ENCODE peak calls at places on chromosomes 7 and 10, in nine cellular contexts. Q is hepatocyte; O is CD8-positive, alpha-beta T cell; J is pancreas; R is neural progenitor cell; I is uterus; B is Panc1; K is substantia nigra; X is heart right ventricle. T is an unnamed sample.
A peak's percentile ranks its signal among the peaks of the same experiment; 100 is the strongest.

GRCh38 chr10:63707254-63707910 is 186.2 kb downstream of the REEP3 start:
- DNase-seq in J (no peak), R (no peak), X (no peak), B (peak; percentile 99), K (no peak), O (no peak), I (peak; percentile 79), Q (peak; percentile 67), T (peak; percentile 97)

GRCh38 chr7:141053626-141054025 is 20.2 kb upstream of the TMEM178B start:
- DNase-seq in B (no peak), R (no peak), J (no peak), I (no peak), Q (no peak), X (no peak), K (no peak), O (peak; percentile 51), T (no peak)

GRCh38 chr7:277228-277627 is 12.7 kb upstream of the FOXL3 start:
- DNase-seq in I (no peak), O (no peak), R (no peak), K (no peak), J (no peak), B (no peak), X (no peak), Q (no peak), T (no peak)

GRCh38 chr10:59674211-59674836 is 35.3 kb downstream of the SLC16A9 start:
- DNase-seq in B (no peak), J (no peak), Q (peak; percentile 71), O (no peak), R (no peak), I (peak; percentile 27), K (no peak), X (no peak), T (peak; percentile 76)

GRCh38 chr7:41867639-41868038 is 164.7 kb upstream of the INHBA start:
- DNase-seq in J (no peak), B (no peak), K (no peak), I (no peak), Q (no peak), R (no peak), O (no peak), X (no peak), T (no peak)

GRCh38 chr10:69574571-69574978 is 1.4 kb upstream of the NEUROG3 start:
- DNase-seq in X (no peak), I (no peak), K (no peak), O (no peak), Q (no peak), J (no peak), R (peak; percentile 73), B (no peak), T (no peak)

GRCh38 chr7:129707910-129708490 is 96.5 kb downstream of the NRF1 start:
- DNase-seq in R (no peak), J (no peak), I (no peak), B (no peak), K (no peak), X (no peak), Q (no peak), O (no peak), T (no peak)

GRCh38 chr10:86668297-86669165 is at the start of gene LDB3:
- DNase-seq in J (no peak), O (no peak), R (peak; percentile 58), Q (peak; percentile 35), B (no peak), K (no peak), I (peak; percentile 77), X (peak; percentile 76), T (no peak)

GRCh38 chr7:100434297-100435144 is 1.8 kb downstream of the PPP1R35 start:
- DNase-seq in K (no peak), R (no peak), O (no peak), B (no peak), J (no peak), I (no peak), X (no peak), Q (no peak), T (no peak)

GRCh38 chr7:114084381-114085312 is 165.8 kb upstream of the PPP1R3A start:
- DNase-seq in Q (peak; percentile 62), O (no peak), K (no peak), R (peak; percentile 72), B (no peak), J (peak; percentile 69), X (peak; percentile 30), I (peak; percentile 50), T (no peak)

GRCh38 chr7:434891-435486 is 84.7 kb downstream of the PDGFA start:
- DNase-seq in K (no peak), X (no peak), Q (peak; percentile 72), J (no peak), R (peak; percentile 70), O (no peak), I (no peak), B (no peak), T (no peak)

GRCh38 chr10:90171014-90171722 is 469.8 kb downstream of the KIF20B start:
- DNase-seq in K (no peak), X (no peak), J (no peak), B (no peak), O (no peak), R (no peak), I (no peak), Q (no peak), T (no peak)

GRCh38 chr7:17041324-17041723 is 159.5 kb upstream of the AGR3 start:
- DNase-seq in I (no peak), B (no peak), Q (no peak), X (no peak), K (no peak), O (no peak), R (no peak), J (no peak), T (no peak)

GRCh38 chr7:50121269-50121668 is 28.2 kb upstream of the ZPBP start:
- DNase-seq in I (no peak), X (no peak), B (no peak), Q (no peak), O (no peak), R (no peak), K (no peak), J (no peak), T (no peak)

GRCh38 chr7:108497082-108497725 is 28.7 kb downstream of the PNPLA8 start:
- DNase-seq in O (peak; percentile 54), K (no peak), R (peak; percentile 62), B (peak; percentile 47), X (no peak), J (no peak), Q (peak; percentile 54), I (peak; percentile 26), T (no peak)

GRCh38 chr7:93836111-93836510 is 54.4 kb downstream of the TFPI2 start:
- DNase-seq in I (no peak), O (no peak), R (no peak), Q (no peak), X (no peak), B (no peak), J (no peak), K (no peak), T (no peak)

GRCh38 chr7:93044147-93044810 is 73.5 kb downstream of the SAMD9 start:
- DNase-seq in J (no peak), I (no peak), O (no peak), K (no peak), R (peak; percentile 77), Q (no peak), B (no peak), X (no peak), T (no peak)

GRCh38 chr10:99619090-99619800 is 994 bp downstream of the SLC25A28 start:
- DNase-seq in X (no peak), R (peak; percentile 21), J (no peak), B (no peak), Q (no peak), O (no peak), I (no peak), K (no peak), T (no peak)

GRCh38 chr7:55065511-55066229 is 46.9 kb downstream of the EGFR start:
- DNase-seq in B (peak; percentile 95), R (peak; percentile 34), J (no peak), Q (peak; percentile 69), I (peak; percentile 48), O (no peak), X (no peak), K (no peak), T (peak; percentile 44)

GRCh38 chr10:3787001-3787400 is 2.0 kb upstream of the KLF6 start:
- DNase-seq in Q (no peak), J (no peak), K (no peak), O (no peak), X (no peak), R (no peak), B (no peak), I (no peak), T (no peak)
- H3K27ac ChIP-seq in Q (peak overlapping the region; percentile 98), J (peak overlapping the region; percentile 100), K (no peak overlapping the region), O (no peak overlapping the region), X (peak overlapping the region; percentile 100), R (no peak overlapping the region), B (peak overlapping the region; percentile 98), I (peak overlapping the region; percentile 100), T (peak overlapping the region; percentile 100)

DNA sequence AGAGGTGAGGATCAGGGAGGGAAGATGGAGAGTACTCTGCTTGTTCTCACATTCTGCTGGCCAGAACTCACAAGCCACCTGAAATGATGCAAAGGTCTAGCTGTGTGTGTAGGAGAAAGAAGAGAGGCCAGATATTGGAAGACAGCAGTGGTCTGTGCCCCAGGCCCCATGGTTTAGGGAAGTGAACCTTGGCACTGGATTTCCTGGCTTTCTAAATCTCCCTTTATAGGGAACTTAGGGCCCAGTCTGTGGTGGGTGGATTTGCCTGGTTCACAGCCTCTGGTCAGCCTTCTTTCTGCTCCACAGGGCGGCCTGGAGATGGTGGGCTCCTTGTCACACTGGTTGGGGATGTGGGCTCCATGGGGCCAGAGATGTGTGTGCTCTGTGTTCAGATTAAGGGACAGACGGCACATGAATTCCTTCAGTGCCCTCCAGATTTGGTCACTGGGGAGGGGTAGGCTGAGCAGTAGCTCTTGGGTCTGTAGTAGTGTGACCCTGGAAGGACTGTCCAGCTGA is 9.5 kb upstream of the SH2D4B start:
- DNase-seq in B (no peak), I (no peak), Q (no peak), X (no peak), R (no peak), K (no peak), O (no peak), J (no peak), T (no peak)
- H3K27ac ChIP-seq in B (no peak overlapping the region), I (no peak overlapping the region), Q (no peak overlapping the region), X (no peak overlapping the region), R (no peak overlapping the region), K (peak overlapping the region; percentile 14), O (no peak overlapping the region), J (no peak overlapping the region), T (no peak overlapping the region)

GRCh38 chr7:101494602-101495329 is 132.1 kb downstream of the COL26A1 start:
- DNase-seq in X (no peak), I (no peak), O (no peak), B (no peak), J (no peak), Q (no peak), R (peak; percentile 64), K (no peak), T (no peak)
- H3K27ac ChIP-seq in X (no peak overlapping the region), I (no peak overlapping the region), O (no peak overlapping the region), B (peak overlapping the region; percentile 53), J (no peak overlapping the region), Q (no peak overlapping the region), R (no peak overlapping the region), K (no peak overlapping the region), T (no peak overlapping the region)

GRCh38 chr10:77190275-77190674 is 447.3 kb downstream of the KCNMA1 start:
- DNase-seq in Q (no peak), X (no peak), K (no peak), B (no peak), O (no peak), J (no peak), R (no peak), I (no peak), T (no peak)
- H3K27ac ChIP-seq in Q (no peak overlapping the region), X (no peak overlapping the region), K (no peak overlapping the region), B (no peak overlapping the region), O (no peak overlapping the region), J (no peak overlapping the region), R (no peak overlapping the region), I (peak overlapping the region; percentile 28), T (no peak overlapping the region)